ENCODE peak calls at places on chromosomes 1 and 21, in five cellular contexts. D is mesendoderm, K is mesenchymal stem cell, L is H1, O is IMR-90. M is an unnamed sample.

GRCh38 chr1:1601564-1602320 is 1.8 kb upstream of the FNDC10 start:
- DNase-seq in O (no peak), K (no peak), D (no peak), L (no peak), M (no peak)

GRCh38 chr1:41539999-41540398 is 55.5 kb upstream of the EDN2 start:
- DNase-seq in K (no peak), O (no peak), L (no peak), D (no peak), M (no peak)

GRCh38 chr1:65467536-65467935 is 47.1 kb downstream of the LEPR start:
- DNase-seq in L (peak; percentile 60), D (peak; percentile 91), O (peak; percentile 58), K (peak; percentile 90), M (peak; percentile 53)

GRCh38 chr1:83671586-83671985 is 327.3 kb downstream of the TTLL7 start:
- DNase-seq in D (no peak), L (no peak), O (no peak), K (no peak), M (no peak)

GRCh38 chr1:67815303-67816095 is 17.8 kb downstream of the GNG12 start:
- DNase-seq in L (no peak), K (no peak), O (no peak), D (no peak), M (no peak)

GRCh38 chr1:43274125-43274803 is 4.5 kb downstream of the TMEM125 start:
- DNase-seq in D (peak; percentile 79), K (peak; percentile 20), O (peak; percentile 58), L (no peak), M (no peak)

GRCh38 chr1:94012686-94013330 is 103.6 kb upstream of the GCLM start:
- DNase-seq in K (no peak), L (no peak), O (peak; percentile 36), D (peak; percentile 57), M (no peak)

GRCh38 chr1:10941891-10942541 is 70.4 kb upstream of the TARDBP start:
- DNase-seq in L (no peak), O (no peak), K (peak; percentile 37), D (peak; percentile 42), M (peak; percentile 67)

GRCh38 chr1:9234223-9235122 is at the start of gene H6PD:
- DNase-seq in D (peak; percentile 81), K (peak; percentile 86), O (peak; percentile 75), L (no peak), M (peak; percentile 82)

GRCh38 chr21:36551731-36552457 is 72.0 kb upstream of the CLDN14 start:
- DNase-seq in L (no peak), D (no peak), O (peak; percentile 82), K (no peak), M (no peak)

GRCh38 chr1:38941527-38942019 is at the start of gene RHBDL2:
- DNase-seq in O (peak; percentile 38), K (no peak), L (no peak), D (no peak), M (no peak)

GRCh38 chr1:12383786-12384185 is 154.0 kb downstream of the VPS13D start:
- DNase-seq in K (no peak), O (peak; percentile 37), D (no peak), L (no peak), M (no peak)

GRCh38 chr1:78645728-78646127 is 3.9 kb upstream of the IFI44 start:
- DNase-seq in K (no peak), O (no peak), L (no peak), D (no peak), M (no peak)

GRCh38 chr1:43431676-43432075 is 22.1 kb downstream of the HYI start:
- DNase-seq in K (no peak), O (no peak), L (no peak), D (no peak), M (no peak)

GRCh38 chr1:75342799-75343198 is 208.6 kb downstream of the LHX8 start:
- DNase-seq in L (no peak), K (no peak), D (no peak), O (no peak), M (no peak)

GRCh38 chr1:154431586-154432373 is 26.6 kb downstream of the IL6R start:
- DNase-seq in O (peak; percentile 99), D (no peak), L (no peak), K (peak; percentile 98), M (no peak)

GRCh38 chr1:1551524-1552262 is 11.3 kb upstream of the TMEM240 start:
- DNase-seq in D (no peak), L (no peak), K (no peak), O (no peak), M (no peak)

GRCh38 chr1:53583903-53584210 is 124.7 kb downstream of the DMRTB1 start:
- DNase-seq in L (no peak), K (no peak), D (no peak), O (no peak), M (no peak)

GRCh38 chr1:228084797-228085196 is 2.3 kb downstream of the ARF1 start:
- DNase-seq in D (peak; percentile 44), O (no peak), K (peak; percentile 28), L (no peak), M (no peak)

GRCh38 chr1:25194576-25195020 is 37.7 kb downstream of the SYF2 start:
- DNase-seq in D (no peak), O (no peak), L (no peak), K (no peak), M (no peak)
- H3K4me3 ChIP-seq in D (no peak overlapping the region), O (no peak overlapping the region), L (no peak overlapping the region), K (no peak overlapping the region), M (no peak overlapping the region)

GRCh38 chr1:77232829-77233228 is 13.6 kb upstream of the PIGK start:
- DNase-seq in O (no peak), L (no peak), D (no peak), K (no peak), M (no peak)

GRCh38 chr1:77230051-77230450 is 10.8 kb upstream of the PIGK start:
- DNase-seq in K (no peak), D (no peak), O (peak; percentile 22), L (no peak), M (no peak)

GRCh38 chr1:77228836-77229235 is 9.6 kb upstream of the PIGK start:
- DNase-seq in K (no peak), L (no peak), O (no peak), D (no peak), M (no peak)

GRCh38 chr1:77222496-77222895 is 3.3 kb upstream of the PIGK start:
- DNase-seq in D (peak; percentile 58), L (no peak), O (no peak), K (no peak), M (no peak)

GRCh38 chr1:77227383-77227782 is 8.2 kb upstream of the PIGK start:
- DNase-seq in K (no peak), L (no peak), O (no peak), D (no peak), M (no peak)
- H2BK15ac ChIP-seq in K (no peak overlapping the region), L (no peak overlapping the region), O (peak overlapping the region; percentile 3), D (no peak overlapping the region), M (no peak overlapping the region)

DNA sequence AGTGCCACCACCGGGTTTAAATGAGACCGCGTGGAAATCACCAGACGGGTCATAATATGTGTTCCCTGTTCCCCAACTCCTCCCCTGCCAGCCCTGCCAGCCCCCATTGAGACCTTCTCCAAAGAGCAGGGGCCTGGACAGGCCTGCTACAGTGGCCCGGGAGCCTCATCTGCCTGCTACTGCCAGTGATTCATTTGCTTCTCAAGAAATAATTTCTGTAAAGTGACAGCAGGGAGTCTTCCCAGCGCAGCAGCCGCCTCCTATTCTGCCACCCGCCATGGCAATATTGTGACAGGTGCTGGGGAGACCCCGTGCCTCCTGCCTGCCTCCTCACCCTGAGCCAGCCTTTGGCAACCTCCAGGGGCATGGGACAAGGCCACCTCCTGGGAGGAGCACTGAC is 8.9 kb downstream of the IFFO2 start:
- DNase-seq in K (no peak), L (no peak), O (no peak), D (no peak), M (no peak)
- H3K4me2 ChIP-seq in K (peak overlapping the region; percentile 25), L (no peak overlapping the region), O (no peak overlapping the region), D (no peak overlapping the region), M (no peak overlapping the region)

DNA sequence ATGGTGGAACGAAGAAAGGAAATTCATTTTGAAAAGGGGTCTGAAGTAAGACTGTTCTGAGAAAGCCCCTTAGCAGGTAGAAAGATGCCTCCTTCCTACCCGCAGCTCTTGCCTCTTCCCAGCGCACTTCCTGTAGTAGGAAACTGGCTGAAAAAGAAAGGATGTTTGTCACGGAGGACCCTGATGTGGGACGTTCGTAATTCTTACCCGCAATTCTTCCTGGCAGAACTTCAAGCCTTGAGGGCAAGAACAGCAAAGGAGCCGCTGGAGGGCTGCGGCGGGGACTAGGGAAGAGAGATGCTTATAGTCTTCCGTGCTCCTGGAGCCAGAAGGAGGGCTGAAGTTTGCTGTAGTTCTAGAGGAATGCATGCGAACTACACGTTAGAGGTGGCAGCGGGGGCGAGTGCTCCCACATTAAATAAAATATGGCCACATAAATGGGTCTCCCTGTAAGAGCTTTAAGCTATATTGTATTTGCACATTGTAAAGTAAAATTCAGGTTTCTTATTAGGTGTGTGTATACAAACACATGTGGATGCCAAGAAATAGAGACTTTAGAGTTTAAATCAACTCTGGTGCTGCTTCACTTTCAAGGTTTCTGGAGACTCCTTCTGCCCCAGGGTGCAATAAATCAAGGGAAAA is 6.4 kb downstream of the C1orf53 start:
- DNase-seq in O (no peak), L (no peak), K (no peak), D (no peak), M (peak; percentile 45)
- H3K4me3 ChIP-seq in O (no peak overlapping the region), L (no peak overlapping the region), K (peak overlapping the region; percentile 30), D (no peak overlapping the region), M (no peak overlapping the region)

DNA sequence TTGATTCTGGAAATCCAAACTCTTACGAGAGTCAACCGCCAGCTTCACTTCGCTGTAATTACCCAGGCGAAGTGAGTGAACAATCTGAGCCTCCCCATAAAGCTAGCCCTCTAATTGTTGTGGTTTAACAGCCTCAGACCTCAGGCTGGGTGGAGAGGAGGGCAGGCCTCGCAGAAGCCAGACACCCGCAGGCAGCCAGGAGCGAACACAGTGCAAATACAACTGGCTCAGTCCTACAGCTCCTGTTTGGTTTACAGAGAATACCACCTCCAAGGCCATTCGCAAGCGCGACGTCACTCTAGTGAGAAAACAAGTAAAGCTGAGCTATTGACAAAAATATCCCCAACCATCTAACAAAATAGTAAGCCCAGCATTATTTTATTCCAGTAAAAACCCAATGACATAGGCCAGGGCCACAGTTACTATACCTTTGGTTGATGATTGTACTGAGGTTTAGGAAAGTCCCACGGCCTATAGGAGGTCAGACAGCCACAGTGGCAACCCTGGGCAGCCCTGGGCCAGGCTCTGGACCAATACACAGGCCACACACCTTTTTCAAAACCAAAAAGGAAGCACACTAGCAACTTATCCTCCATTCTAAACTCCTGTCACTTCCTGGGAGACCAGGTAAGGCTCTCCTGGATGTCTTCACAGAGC is 163.3 kb downstream of the ETS2 start:
- DNase-seq in D (no peak), O (no peak), L (no peak), K (no peak), M (no peak)
- H2BK15ac ChIP-seq in D (no peak overlapping the region), O (no peak overlapping the region), L (no peak overlapping the region), K (no peak overlapping the region), M (no peak overlapping the region)

GRCh38 chr1:231040800-231041704 is 998 bp upstream of the FAM89A start:
- DNase-seq in L (no peak), K (peak; percentile 69), O (no peak), D (peak; percentile 21), M (no peak)
- H3K4me2 ChIP-seq in L (peak overlapping the region; percentile 90), K (peak overlapping the region; percentile 92), O (peak overlapping the region; percentile 75), D (peak overlapping the region; percentile 75), M (peak overlapping the region; percentile 97)

M was measured in neuronal stem cell.